ENCODE peak calls at places on chromosome 14, in five cellular contexts. H is GM12878, N is HCT116, P is H1, O is K562. I is an unnamed sample.

GRCh38 chr14:20790439-20791116 is 9.5 kb downstream of the RNASE6 start:
- DNase-seq in H (no peak), N (no peak), P (no peak), O (no peak), I (no peak)

GRCh38 chr14:23025181-23025788 is 9.4 kb downstream of the PSMB5 start:
- DNase-seq in H (no peak), N (no peak), P (no peak), O (no peak), I (no peak)

GRCh38 chr14:88588081-88588480 is 25.2 kb downstream of the ZC3H14 start:
- DNase-seq in H (no peak), N (no peak), P (no peak), O (no peak), I (no peak)

GRCh38 chr14:69632154-69632553 is 20.8 kb downstream of the SUSD6 start:
- DNase-seq in H (no peak), N (no peak), P (no peak), O (no peak), I (no peak)

GRCh38 chr14:30387856-30388255 is 171.1 kb upstream of the G2E3 start:
- DNase-seq in H (no peak), N (no peak), P (no peak), O (no peak), I (peak; percentile 73)

GRCh38 chr14:106347890-106348755 is 821.7 kb downstream of the TMEM121 start:
- DNase-seq in H (no peak), N (no peak), P (no peak), O (no peak), I (no peak)

GRCh38 chr14:95185452-95186392 is 28.4 kb upstream of the DICER1 start:
- DNase-seq in H (no peak), N (no peak), P (no peak), O (peak; percentile 24), I (no peak)

GRCh38 chr14:50000215-50001145 is 107.6 kb downstream of the ARF6 start:
- DNase-seq in H (no peak), N (peak; percentile 71), P (no peak), O (no peak), I (peak; percentile 36)

GRCh38 chr14:31303654-31304053 is 96.1 kb upstream of the HECTD1 start:
- DNase-seq in H (no peak), N (no peak), P (no peak), O (no peak), I (no peak)

GRCh38 chr14:61196792-61197191 is 84.3 kb downstream of the TMEM30B start:
- DNase-seq in H (no peak), N (no peak), P (no peak), O (no peak), I (peak; percentile 31)

GRCh38 chr14:50943943-50944646 is at the start of gene PYGL:
- DNase-seq in H (no peak), N (peak; percentile 43), P (no peak), O (peak; percentile 68), I (peak; percentile 55)

GRCh38 chr14:55580401-55581010 is 499 bp downstream of the KTN1 start:
- DNase-seq in H (no peak), N (no peak), P (no peak), O (peak; percentile 69), I (no peak)

GRCh38 chr14:74566174-74567125 is 45.6 kb downstream of the LTBP2 start:
- DNase-seq in H (no peak), N (no peak), P (no peak), O (no peak), I (no peak)

GRCh38 chr14:61549425-61549824 is 145.9 kb upstream of the HIF1A start:
- DNase-seq in H (no peak), N (no peak), P (no peak), O (no peak), I (no peak)

DNA sequence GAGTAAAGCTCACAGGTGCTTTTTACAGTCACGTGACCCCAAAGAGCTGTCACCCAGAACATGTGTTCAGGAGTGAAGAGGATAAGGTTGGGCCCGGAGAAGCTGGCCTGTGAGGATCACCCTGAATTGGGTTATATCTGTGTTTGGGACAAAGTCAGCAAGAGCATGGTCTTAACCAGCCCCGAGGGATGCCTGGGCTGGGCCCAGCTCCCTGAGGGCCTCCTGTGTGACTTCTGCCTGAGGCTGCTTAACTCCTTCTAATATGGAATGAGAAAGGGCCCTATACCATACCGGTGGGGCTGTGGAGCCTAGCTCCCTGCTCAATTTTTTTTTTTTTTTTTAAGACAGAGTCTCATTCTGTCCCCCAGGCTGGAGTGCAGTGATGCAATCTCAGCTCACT is 2.5 kb downstream of the CDCA4 start:
- DNase-seq in H (no peak), N (no peak), P (no peak), O (no peak), I (no peak)
- TF ChIP-seq POLR2A in H (no peak), N (no peak), P (no peak), O (no peak), I (no peak)

GRCh38 chr14:64098120-64098519 is 196.1 kb downstream of the ESR2 start:
- DNase-seq in H (no peak), N (no peak), P (no peak), O (no peak), I (no peak)
- TF ChIP-seq SIN3A in H (no peak), N (no peak), P (no peak), O (no peak), I (no peak)

GRCh38 chr14:92121670-92122350 is at the start of the genes CPSF2 and NDUFB1:
- DNase-seq in H (peak; percentile 45), N (peak; percentile 48), P (no peak), O (peak; percentile 84), I (peak; percentile 63)
- TF ChIP-seq POLR2A in H (peak; percentile 98), N (peak; percentile 89), P (peak; percentile 96), O (peak; percentile 95), I (peak; percentile 86)

DNA sequence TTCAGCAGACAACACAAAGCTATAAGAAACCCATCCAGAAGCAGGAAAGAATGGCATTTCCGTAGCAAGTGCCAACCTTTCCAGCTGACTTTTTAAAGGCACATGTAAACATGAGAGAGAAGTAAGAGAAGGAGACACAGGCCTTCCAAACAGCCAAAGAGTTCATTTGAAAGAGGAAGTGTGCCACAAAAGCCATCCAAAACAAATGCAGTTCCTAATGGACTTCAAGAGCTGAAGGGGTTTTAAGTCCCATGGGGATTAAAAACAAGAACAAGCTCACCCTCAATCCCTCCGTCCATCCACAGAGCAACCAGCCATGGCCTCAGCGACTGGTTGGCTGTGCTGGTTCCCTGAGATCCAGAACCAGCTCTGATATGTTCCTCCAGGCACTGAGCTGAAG is 4.5 kb upstream of the DPF3 start:
- DNase-seq in H (no peak), N (no peak), P (no peak), O (no peak), I (no peak)
- TF ChIP-seq SIN3A in H (no peak), N (no peak), P (no peak), O (no peak), I (no peak)

GRCh38 chr14:35122696-35123387 is 490 bp downstream of the PRORP start:
- DNase-seq in H (no peak), N (no peak), P (no peak), O (no peak), I (peak; percentile 69)
- TF ChIP-seq POLR2A in H (no peak), N (peak; percentile 15), P (no peak), O (no peak), I (no peak)

GRCh38 chr14:101217972-101218371 is 314.4 kb upstream of the RTL1 start:
- DNase-seq in H (no peak), N (no peak), P (no peak), O (no peak), I (no peak)

GRCh38 chr14:101219896-101220703 is 316.6 kb upstream of the RTL1 start:
- DNase-seq in H (no peak), N (no peak), P (no peak), O (no peak), I (no peak)

GRCh38 chr14:101215266-101215665 is 311.7 kb upstream of the RTL1 start:
- DNase-seq in H (no peak), N (no peak), P (no peak), O (no peak), I (no peak)

GRCh38 chr14:101216725-101217463 is 313.4 kb upstream of the RTL1 start:
- DNase-seq in H (no peak), N (no peak), P (no peak), O (no peak), I (peak; percentile 63)

GRCh38 chr14:101215936-101216335 is 312.4 kb upstream of the RTL1 start:
- DNase-seq in H (no peak), N (no peak), P (no peak), O (no peak), I (no peak)
- TF ChIP-seq SIN3A in H (no peak), N (no peak), P (no peak), O (no peak), I (no peak)

GRCh38 chr14:103102689-103103260 is 8.2 kb downstream of the EXOC3L4 start:
- DNase-seq in H (no peak), N (no peak), P (no peak), O (no peak), I (no peak)

GRCh38 chr14:103104389-103104653 is 9.8 kb downstream of the EXOC3L4 start:
- DNase-seq in H (no peak), N (no peak), P (no peak), O (no peak), I (no peak)

GRCh38 chr14:103101964-103102688 is 7.6 kb downstream of the EXOC3L4 start:
- DNase-seq in H (no peak), N (no peak), P (no peak), O (no peak), I (no peak)

GRCh38 chr14:103104654-103105511 is 10.4 kb downstream of the EXOC3L4 start:
- DNase-seq in H (no peak), N (no peak), P (no peak), O (peak; percentile 71), I (no peak)

GRCh38 chr14:103103461-103104388 is 9.2 kb downstream of the EXOC3L4 start:
- DNase-seq in H (no peak), N (no peak), P (no peak), O (no peak), I (peak; percentile 87)
- TF ChIP-seq POLR2A in H (no peak), N (no peak), P (no peak), O (no peak), I (peak; percentile 50)